ENCODE peak calls at places on chromosomes 12 and 14, in six cellular contexts. O is IMR-90; J is transverse colon; M is HL-60; Y is CD8-positive, alpha-beta T cell; F is brain microvascular endothelial cell. T is an unnamed sample.

GRCh38 chr14:91367173-91368171 is 50.1 kb downstream of the CCDC88C start:
- DNase-seq in Y (peak), J (peak), M (no peak), F (peak), O (peak), T (peak)

GRCh38 chr12:64796205-64796845 is 28.1 kb upstream of the TBC1D30 start:
- DNase-seq in O (peak), Y (peak), M (peak), F (peak), J (peak), T (peak)

GRCh38 chr14:85921241-85921640 is 391.3 kb downstream of the FLRT2 start:
- DNase-seq in J (no peak), O (no peak), M (no peak), F (no peak), Y (no peak), T (no peak)

GRCh38 chr14:69138189-69138535 is 14.8 kb downstream of the DCAF5 start:
- DNase-seq in J (no peak), Y (no peak), F (no peak), O (peak), M (no peak), T (no peak)

GRCh38 chr14:50020799-50021198 is 95.6 kb downstream of the VCPKMT start:
- DNase-seq in O (no peak), M (no peak), J (no peak), F (no peak), Y (no peak), T (no peak)

GRCh38 chr12:85775071-85775470 is 61.1 kb downstream of the RASSF9 start:
- DNase-seq in F (no peak), Y (no peak), O (no peak), J (no peak), M (no peak), T (no peak)

GRCh38 chr12:82524020-82524419 is 162.7 kb upstream of the TMTC2 start:
- DNase-seq in F (no peak), J (no peak), M (no peak), O (no peak), Y (no peak), T (no peak)

GRCh38 chr12:30378307-30378706 is 317.4 kb downstream of the IPO8 start:
- DNase-seq in Y (no peak), J (no peak), M (no peak), O (no peak), F (no peak), T (no peak)

GRCh38 chr12:52149651-52150241 is 42.1 kb downstream of the KRT80 start:
- DNase-seq in F (no peak), J (no peak), O (no peak), M (no peak), Y (no peak), T (no peak)

GRCh38 chr14:80536456-80536855 is 325.2 kb upstream of the DIO2 start:
- DNase-seq in J (no peak), F (no peak), O (peak), Y (no peak), M (no peak), T (no peak)

GRCh38 chr12:95116773-95117172 is 43.4 kb upstream of the NR2C1 start:
- DNase-seq in Y (no peak), F (no peak), M (no peak), O (no peak), J (no peak), T (no peak)

DNA sequence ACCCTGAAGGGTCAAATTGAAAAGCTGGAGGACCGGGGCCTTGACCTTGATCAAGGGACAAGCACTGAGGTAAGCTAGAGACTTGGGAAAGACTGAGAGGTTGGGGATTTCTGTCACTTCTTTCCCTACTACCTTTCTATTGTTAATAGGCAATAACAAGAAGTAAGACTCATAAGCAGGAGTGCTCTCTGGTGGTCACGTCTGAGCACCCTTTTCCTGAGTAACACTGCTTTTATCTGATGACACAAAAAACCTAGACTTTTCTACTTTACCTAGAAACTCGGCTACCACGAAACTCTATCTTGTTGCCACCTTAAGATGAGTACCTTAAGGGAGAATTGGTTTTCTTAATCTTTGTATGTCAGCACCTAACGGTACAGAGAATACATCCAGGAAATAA is 35.5 kb upstream of the PPFIBP1 start:
- DNase-seq in M (no peak), J (no peak), Y (no peak), F (no peak), O (no peak), T (no peak)
- TF ChIP-seq CTCF in M (no peak), J (no peak), Y (no peak), F (peak), O (no peak), T (no peak)

GRCh38 chr12:67651380-67651695 is 2.8 kb downstream of the DYRK2 start:
- DNase-seq in M (no peak), J (peak), O (peak), Y (no peak), F (no peak), T (peak)
- TF ChIP-seq CTCF in M (no peak), J (peak), O (peak), Y (no peak), F (peak), T (peak)

DNA sequence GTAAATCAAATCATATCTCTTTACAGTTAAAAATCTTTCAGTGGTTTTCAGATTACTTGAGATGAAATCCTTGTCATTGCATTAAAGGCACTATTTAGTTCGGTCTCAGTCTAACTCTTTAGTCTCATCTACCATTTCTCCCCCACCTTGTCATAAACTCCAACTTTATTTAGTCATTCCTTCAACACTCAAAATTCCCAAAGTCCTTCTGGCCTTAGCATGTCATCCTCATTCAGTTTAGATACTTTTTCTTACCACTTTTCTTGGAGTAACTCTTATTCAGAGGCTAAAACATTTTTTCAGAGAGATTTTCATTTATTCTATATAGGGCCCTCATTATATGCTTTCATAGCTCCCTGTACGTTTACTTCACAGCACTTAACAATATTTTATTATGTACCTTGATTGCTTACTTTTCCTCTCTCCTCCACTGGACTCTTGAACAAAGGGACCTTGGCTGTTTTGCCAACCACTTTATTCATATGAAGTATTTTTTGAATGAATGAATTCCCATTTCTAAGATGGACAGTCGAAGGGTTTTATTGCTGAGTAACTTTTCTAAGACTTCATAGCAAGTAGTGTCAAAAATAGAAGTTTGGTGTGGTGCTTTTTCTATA is 12.8 kb downstream of the USP15 start:
- DNase-seq in J (no peak), F (no peak), M (no peak), Y (no peak), O (no peak), T (no peak)
- TF ChIP-seq CTCF in J (no peak), F (no peak), M (no peak), Y (no peak), O (no peak), T (no peak)

DNA sequence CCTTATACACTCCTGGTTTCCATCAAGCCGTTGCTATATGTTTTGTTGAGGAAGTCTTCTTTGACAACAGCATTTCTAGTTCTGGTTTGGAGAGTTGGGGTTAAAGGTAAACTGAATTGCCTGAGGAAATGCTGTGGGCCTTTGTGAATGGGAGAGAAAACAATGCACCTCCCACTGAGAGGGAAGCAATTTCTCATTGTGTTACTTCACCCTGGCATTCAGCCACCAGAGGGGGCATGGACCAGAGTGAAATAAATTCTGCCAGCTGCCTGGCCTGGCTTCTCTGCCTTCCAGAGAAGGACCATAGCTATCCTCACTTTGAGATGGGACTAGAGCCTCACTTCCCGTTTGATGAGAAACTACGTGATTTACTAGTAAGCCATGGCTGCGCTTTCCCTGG is 475.3 kb downstream of the EGLN3 start:
- DNase-seq in J (peak), F (peak), M (no peak), Y (no peak), O (no peak), T (no peak)
- TF ChIP-seq CTCF in J (peak), F (peak), M (no peak), Y (no peak), O (no peak), T (no peak)

GRCh38 chr12:106280101-106280500 is 22.4 kb upstream of the TCP11L2 start:
- DNase-seq in F (no peak), M (no peak), Y (no peak), O (no peak), J (no peak), T (no peak)
- TF ChIP-seq CTCF in F (no peak), M (no peak), Y (no peak), O (no peak), J (no peak), T (no peak)

DNA sequence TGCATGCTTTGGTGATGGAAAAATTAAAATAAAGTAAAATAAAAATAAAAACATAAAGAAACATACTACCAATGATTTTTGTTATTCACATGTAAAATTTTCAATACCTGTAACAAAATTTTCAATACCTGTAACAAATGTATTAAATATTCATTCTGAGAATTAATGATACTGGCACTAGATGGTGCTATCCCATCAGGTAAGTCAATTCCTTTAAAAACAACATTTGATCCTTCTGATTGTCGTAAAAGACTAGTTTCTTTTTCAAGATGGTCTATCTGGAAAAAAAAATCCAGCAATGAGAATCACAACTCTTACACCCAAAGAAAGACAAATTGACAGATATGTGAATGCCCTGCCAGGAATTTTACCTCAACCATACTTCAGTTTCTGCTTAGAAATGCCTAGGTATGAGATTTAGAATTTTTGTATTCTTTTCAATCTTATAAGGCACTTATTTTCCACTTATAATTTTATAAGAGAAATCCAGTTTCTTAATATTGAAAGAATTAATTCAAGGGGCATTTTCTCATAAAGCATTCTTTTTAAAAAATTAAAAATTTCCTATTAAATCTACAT is 30.7 kb downstream of the CEP290 start:
- DNase-seq in F (no peak), Y (no peak), M (peak), O (peak), J (no peak), T (peak)
- TF ChIP-seq CTCF in F (no peak), Y (peak), M (no peak), O (peak), J (peak), T (no peak)

GRCh38 chr12:127980585-127980984 is 286.4 kb upstream of the TMEM132C start:
- DNase-seq in Y (no peak), M (no peak), J (no peak), O (no peak), F (no peak), T (no peak)
- TF ChIP-seq CTCF in Y (no peak), M (no peak), J (no peak), O (no peak), F (no peak), T (no peak)

GRCh38 chr14:95196268-95196667 is 38.9 kb upstream of the DICER1 start:
- DNase-seq in F (no peak), Y (no peak), M (peak), O (no peak), J (no peak), T (peak)
- TF ChIP-seq CTCF in F (no peak), Y (peak), M (no peak), O (no peak), J (peak), T (peak)

T was measured in GM10248.